ENCODE peak calls at places on chromosomes 2 and 18, in six cellular contexts. K is psoas muscle; R is lower lobe of right lung; Q is Peyer's patch; P is CD4-positive, CD25-positive, alpha-beta regulatory T cell; M is uterus. I is an unnamed sample.

GRCh38 chr2:37654419-37654818 is 17.0 kb downstream of the CDC42EP3 start:
- DNase-seq in Q (no peak), R (no peak), M (no peak), P (no peak), K (no peak), I (no peak)

GRCh38 chr18:62329676-62330454 is 4.8 kb downstream of the TNFRSF11A start:
- DNase-seq in Q (peak; percentile 66), M (no peak), P (peak; percentile 34), R (no peak), K (no peak), I (no peak)

GRCh38 chr2:216519154-216519762 is 20.6 kb downstream of the RPL37A start:
- DNase-seq in R (no peak), P (peak; percentile 42), K (no peak), Q (peak; percentile 83), M (peak; percentile 89), I (no peak)

GRCh38 chr2:16225071-16225470 is 284.7 kb downstream of the MYCN start:
- DNase-seq in M (no peak), R (no peak), P (no peak), K (no peak), Q (no peak), I (no peak)

GRCh38 chr2:74001121-74001520 is 16.4 kb downstream of the TET3 start:
- DNase-seq in P (no peak), K (no peak), Q (no peak), R (no peak), M (no peak), I (no peak)

GRCh38 chr2:26691881-26692813 is at the start of gene KCNK3:
- DNase-seq in M (peak; percentile 63), Q (no peak), K (peak; percentile 48), P (peak; percentile 13), R (peak; percentile 68), I (no peak)

GRCh38 chr2:5121677-5122076 is 570.5 kb upstream of the SOX11 start:
- DNase-seq in P (no peak), M (no peak), K (no peak), Q (no peak), R (no peak), I (no peak)

GRCh38 chr2:190837991-190838390 is 42.6 kb upstream of the GLS start:
- DNase-seq in M (no peak), Q (no peak), P (no peak), R (no peak), K (no peak), I (no peak)

GRCh38 chr2:162382283-162382682 is 38.4 kb downstream of the GCA start:
- DNase-seq in P (no peak), M (no peak), Q (no peak), R (no peak), K (no peak), I (no peak)

GRCh38 chr2:202113571-202114142 is 40.6 kb downstream of the KIAA2012 start:
- DNase-seq in M (no peak), R (no peak), Q (no peak), K (no peak), P (no peak), I (no peak)

GRCh38 chr2:5560981-5561380 is 131.2 kb upstream of the SOX11 start:
- DNase-seq in R (no peak), P (no peak), M (no peak), K (peak; percentile 22), Q (no peak), I (no peak)

GRCh38 chr2:37718515-37719161 is 47.2 kb upstream of the CDC42EP3 start:
- DNase-seq in M (no peak), R (no peak), K (no peak), P (no peak), Q (no peak), I (no peak)

GRCh38 chr2:187407407-187408084 is 40.5 kb downstream of the CALCRL start:
- DNase-seq in M (no peak), P (no peak), R (no peak), K (no peak), Q (no peak), I (no peak)

GRCh38 chr2:86484385-86484784 is 43.2 kb downstream of the KDM3A start:
- DNase-seq in Q (no peak), P (no peak), K (no peak), R (no peak), M (no peak), I (no peak)

GRCh38 chr2:42142476-42143184 is 26.5 kb upstream of the EML4 start:
- DNase-seq in R (peak; percentile 49), Q (no peak), K (no peak), M (no peak), P (no peak), I (no peak)

GRCh38 chr18:79796531-79797390 is 977 bp upstream of the KCNG2 start:
- DNase-seq in P (no peak), M (no peak), R (no peak), K (no peak), Q (no peak), I (no peak)

GRCh38 chr2:207184348-207184747 is 18.6 kb upstream of the KLF7 start:
- DNase-seq in K (no peak), P (no peak), M (no peak), R (no peak), Q (no peak), I (no peak)

GRCh38 chr2:126839711-126840110 is 59.0 kb upstream of the TEX51 start:
- DNase-seq in P (no peak), R (no peak), K (no peak), M (no peak), Q (peak; percentile 14), I (no peak)

GRCh38 chr2:10238991-10239485 is 63.7 kb upstream of the HPCAL1 start:
- DNase-seq in K (no peak), P (no peak), M (peak; percentile 12), R (peak; percentile 21), Q (no peak), I (no peak)

GRCh38 chr2:217248312-217248935 is 388.6 kb upstream of the TNP1 start:
- DNase-seq in K (peak; percentile 54), Q (no peak), P (no peak), M (peak; percentile 83), R (peak; percentile 59), I (no peak)

GRCh38 chr2:230582851-230583283 is 129.8 kb upstream of the CAB39 start:
- DNase-seq in Q (no peak), P (no peak), R (no peak), K (no peak), M (no peak), I (no peak)

DNA sequence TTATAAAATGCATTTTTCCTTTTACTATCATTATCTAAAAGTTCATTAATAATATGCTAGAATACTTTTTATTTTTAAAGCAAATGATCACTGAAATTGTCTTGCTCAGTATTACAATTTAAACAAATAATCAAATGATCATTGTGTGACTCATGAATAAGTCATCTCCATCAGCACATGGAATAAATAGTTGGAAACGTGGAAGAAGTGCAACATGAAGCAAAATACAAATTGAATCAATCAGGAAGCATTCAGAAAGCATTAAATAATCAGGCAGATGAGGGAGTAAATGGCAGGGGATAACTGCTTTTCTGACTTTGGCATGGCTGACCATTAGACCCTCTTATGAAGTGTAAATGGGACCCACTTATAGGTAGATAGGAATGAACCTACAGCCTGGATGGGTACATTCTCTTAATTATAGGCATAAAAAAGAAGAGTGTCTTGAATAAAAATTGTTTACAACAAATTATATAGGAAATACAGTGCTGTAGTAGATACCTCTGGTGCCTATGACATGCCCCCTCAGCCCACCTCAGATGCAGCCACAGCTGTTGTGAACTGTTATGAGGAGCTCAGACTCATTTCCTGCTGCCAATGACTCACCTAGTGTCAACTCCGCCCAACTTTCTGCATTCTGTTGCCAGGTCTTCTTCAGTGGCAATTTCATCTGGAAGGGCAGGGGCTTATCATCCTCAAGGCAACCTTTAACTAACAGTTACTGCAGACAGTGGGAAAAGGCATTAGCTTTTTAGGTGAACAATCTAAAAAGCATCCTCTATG is 936.0 kb downstream of the TRIB2 start:
- DNase-seq in K (no peak), P (no peak), Q (no peak), M (no peak), R (no peak), I (no peak)
- H3K9me3 ChIP-seq in K (no peaks in the 10 kb centered on the region), P (no peaks in the 10 kb centered on the region), Q (no peaks in the 10 kb centered on the region), M (no peaks in the 10 kb centered on the region), R (peaks cover 3% of the 10 kb centered on the region), I (no peaks in the 10 kb centered on the region)

GRCh38 chr2:140472676-140473075 is 1658.1 kb downstream of the LRP1B start:
- DNase-seq in K (no peak), P (no peak), Q (no peak), R (no peak), M (no peak), I (no peak)

DNA sequence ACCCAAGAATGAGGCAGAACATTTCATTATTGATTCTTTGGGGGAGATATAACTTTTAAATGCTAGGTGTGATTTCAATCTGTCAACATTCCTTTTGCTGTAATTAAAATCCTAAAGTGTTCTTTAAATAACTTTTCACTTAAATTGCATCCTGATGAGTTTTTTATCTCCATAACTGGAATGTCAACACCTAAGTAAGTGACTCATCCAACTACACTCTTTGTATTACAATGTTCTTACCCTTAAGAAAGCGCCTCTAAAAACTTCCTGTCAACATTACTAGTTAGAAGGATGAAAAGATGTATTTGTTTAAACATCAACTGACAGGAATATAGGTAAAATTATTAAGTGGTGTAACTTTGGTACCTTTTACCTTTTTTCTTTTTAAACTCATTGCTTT is 1657.0 kb downstream of the LRP1B start:
- DNase-seq in Q (no peak), P (no peak), K (no peak), R (no peak), M (no peak), I (no peak)
- H3K9me3 ChIP-seq in Q (no peaks in the 10 kb centered on the region), P (peaks cover 6% of the 10 kb centered on the region), K (no peaks in the 10 kb centered on the region), R (no peaks in the 10 kb centered on the region), M (no peaks in the 10 kb centered on the region), I (no peaks in the 10 kb centered on the region)

GRCh38 chr2:204665771-204666170 is 120.5 kb downstream of the PARD3B start:
- DNase-seq in M (no peak), P (no peak), Q (no peak), K (no peak), R (no peak), I (no peak)
- H3K9me3 ChIP-seq in M (no peaks in the 10 kb centered on the region), P (no peaks in the 10 kb centered on the region), Q (no peaks in the 10 kb centered on the region), K (no peaks in the 10 kb centered on the region), R (no peaks in the 10 kb centered on the region), I (no peaks in the 10 kb centered on the region)

DNA sequence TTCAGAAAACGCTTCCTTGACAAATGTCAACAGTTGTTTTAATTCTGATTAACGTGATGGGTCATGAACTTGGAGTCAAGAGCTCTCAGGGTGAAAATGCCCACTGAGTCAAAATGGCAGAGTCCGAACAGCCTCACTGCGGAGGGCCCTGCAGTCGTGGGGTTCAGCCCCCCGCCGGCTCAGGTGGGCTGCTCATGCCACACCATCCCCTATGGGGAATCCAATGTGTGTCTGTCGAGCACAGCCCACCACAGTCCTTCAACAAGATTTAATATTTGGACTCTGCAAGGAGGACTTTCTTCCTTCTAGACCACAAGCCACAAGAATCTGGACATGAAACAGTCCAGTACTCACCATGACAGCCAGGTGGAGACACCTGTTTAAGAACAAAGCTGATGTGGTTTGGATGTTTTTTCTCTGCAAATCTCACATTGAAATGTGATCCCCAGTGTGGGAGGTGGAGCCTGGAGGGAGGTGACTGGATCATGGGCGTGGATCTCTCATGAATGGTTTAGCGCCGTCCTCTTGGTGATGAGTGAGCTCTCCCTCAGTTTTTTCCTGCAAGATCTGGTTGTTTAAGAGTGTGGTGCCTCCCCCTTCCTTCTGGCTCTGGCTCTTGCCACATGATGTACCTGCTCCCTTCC is 201.0 kb downstream of the NDUFA10 start:
- DNase-seq in K (no peak), R (no peak), M (peak; percentile 11), P (no peak), Q (peak; percentile 26), I (no peak)
- H3K9me3 ChIP-seq in K (no peaks in the 10 kb centered on the region), R (no peaks in the 10 kb centered on the region), M (no peaks in the 10 kb centered on the region), P (no peaks in the 10 kb centered on the region), Q (no peaks in the 10 kb centered on the region), I (no peaks in the 10 kb centered on the region)